ENCODE peak calls at places on chromosomes 13 and 19, in seven cellular contexts. I is mesendoderm; D is IMR-90; X is CD8-positive, alpha-beta memory T cell; Z is pancreas; L is ascending aorta; Y is tibial nerve. Q is an unnamed sample.

GRCh38 chr19:47411101-47411500 is 8.2 kb downstream of the MEIS3 start:
- DNase-seq in I (no peak), D (peak), X (no peak), Z (no peak), L (no peak), Y (no peak), Q (no peak)

GRCh38 chr13:80341771-80342271 is 895 bp upstream of the SPRY2 start:
- DNase-seq in I (peak), D (peak), X (no peak), Z (peak), L (peak), Y (no peak), Q (peak)

GRCh38 chr13:36665630-36666029 is 8.2 kb upstream of the SERTM1 start:
- DNase-seq in I (no peak), D (no peak), X (no peak), Z (no peak), L (no peak), Y (no peak), Q (no peak)

GRCh38 chr13:111521030-111521429 is 200.6 kb downstream of the TEX29 start:
- DNase-seq in I (no peak), D (no peak), X (no peak), Z (no peak), L (no peak), Y (no peak), Q (no peak)

GRCh38 chr19:29831041-29831548 is 19.3 kb downstream of the CCNE1 start:
- DNase-seq in I (no peak), D (no peak), X (peak), Z (no peak), L (no peak), Y (no peak), Q (no peak)

GRCh38 chr13:98320561-98321105 is 143.6 kb upstream of the RNF113B start:
- DNase-seq in I (peak), D (no peak), X (no peak), Z (no peak), L (no peak), Y (no peak), Q (no peak)

GRCh38 chr19:34667349-34668076 is 9.4 kb downstream of the SCGB2B2 start:
- DNase-seq in I (no peak), D (peak), X (peak), Z (no peak), L (no peak), Y (no peak), Q (peak)

GRCh38 chr19:4539697-4540581 is at the start of gene LRG1:
- DNase-seq in I (peak), D (no peak), X (no peak), Z (peak), L (no peak), Y (no peak), Q (no peak)

GRCh38 chr13:29509999-29510586 is 85.4 kb downstream of the SLC7A1 start:
- DNase-seq in I (no peak), D (peak), X (no peak), Z (no peak), L (no peak), Y (no peak), Q (no peak)

GRCh38 chr13:73000027-73000674 is 58.7 kb upstream of the KLF5 start:
- DNase-seq in I (peak), D (peak), X (no peak), Z (no peak), L (no peak), Y (no peak), Q (no peak)

GRCh38 chr13:100470841-100471505 is 117.6 kb downstream of the GGACT start:
- DNase-seq in I (no peak), D (no peak), X (no peak), Z (no peak), L (no peak), Y (no peak), Q (no peak)

GRCh38 chr19:4051175-4052101 is 15.3 kb downstream of the ZBTB7A start:
- DNase-seq in I (no peak), D (peak), X (no peak), Z (no peak), L (no peak), Y (no peak), Q (no peak)

GRCh38 chr19:11534538-11534937 is 4.1 kb upstream of the CNN1 start:
- DNase-seq in I (no peak), D (no peak), X (no peak), Z (no peak), L (no peak), Y (no peak), Q (no peak)

GRCh38 chr19:30691767-30692516 is 319.8 kb downstream of the ZNF536 start:
- DNase-seq in I (no peak), D (no peak), X (no peak), Z (no peak), L (no peak), Y (no peak), Q (peak)

GRCh38 chr13:93714171-93714570 is 487.6 kb downstream of the GPC6 start:
- DNase-seq in I (no peak), D (peak), X (no peak), Z (no peak), L (no peak), Y (no peak), Q (peak)

GRCh38 chr19:44819246-44819832 is 10.4 kb downstream of the BCAM start:
- DNase-seq in I (no peak), D (no peak), X (no peak), Z (no peak), L (no peak), Y (no peak), Q (no peak)

GRCh38 chr19:39223703-39224279 is 19.7 kb upstream of the SYCN start:
- DNase-seq in I (peak), D (peak), X (no peak), Z (no peak), L (no peak), Y (no peak), Q (peak)

GRCh38 chr13:110317093-110317492 is 10.0 kb downstream of the COL4A2 start:
- DNase-seq in I (no peak), D (no peak), X (no peak), Z (no peak), L (no peak), Y (no peak), Q (no peak)

GRCh38 chr19:3743486-3743885 is 18.0 kb downstream of the APBA3 start:
- DNase-seq in I (peak), D (no peak), X (no peak), Z (no peak), L (no peak), Y (no peak), Q (peak)

GRCh38 chr13:29583073-29583785 is 12.3 kb downstream of the SLC7A1 start:
- DNase-seq in I (peak), D (peak), X (no peak), Z (no peak), L (no peak), Y (no peak), Q (peak)

GRCh38 chr19:58129284-58129683 is 21.3 kb downstream of the ZNF329 start:
- DNase-seq in I (no peak), D (no peak), X (no peak), Z (no peak), L (no peak), Y (no peak), Q (no peak)

GRCh38 chr13:42378383-42378780 is 106.4 kb downstream of the AKAP11 start:
- DNase-seq in I (no peak), D (no peak), X (no peak), Z (no peak), L (no peak), Y (no peak), Q (no peak)

GRCh38 chr13:28545583-28546333 is 50.8 kb upstream of the FLT1 start:
- DNase-seq in I (peak), D (no peak), X (no peak), Z (no peak), L (no peak), Y (no peak), Q (no peak)

GRCh38 chr19:6699935-6700334 is 20.5 kb downstream of the C3 start:
- DNase-seq in I (no peak), D (no peak), X (no peak), Z (no peak), L (no peak), Y (no peak), Q (no peak)

GRCh38 chr19:45598267-45599011 is 3.6 kb downstream of the GPR4 start:
- DNase-seq in I (no peak), D (no peak), X (no peak), Z (no peak), L (no peak), Y (no peak), Q (peak)

GRCh38 chr13:52599853-52600603 is 42.2 kb upstream of the HNRNPA1L2 start:
- DNase-seq in I (peak), D (peak), X (no peak), Z (peak), L (no peak), Y (no peak), Q (peak)

GRCh38 chr19:28522545-28522922 is 690.4 kb downstream of the UQCRFS1 start:
- DNase-seq in I (no peak), D (no peak), X (no peak), Z (no peak), L (no peak), Y (no peak), Q (no peak)

GRCh38 chr19:36041831-36042230 is 9.2 kb upstream of the CLIP3 start:
- DNase-seq in I (peak), D (peak), X (no peak), Z (no peak), L (no peak), Y (no peak), Q (peak)

GRCh38 chr13:107099661-107100060 is 531.7 kb upstream of the ARGLU1 start:
- DNase-seq in I (no peak), D (peak), X (no peak), Z (no peak), L (no peak), Y (no peak), Q (peak)

GRCh38 chr13:67023088-67023893 is 206.8 kb downstream of the PCDH9 start:
- DNase-seq in I (peak), D (peak), X (no peak), Z (no peak), L (no peak), Y (no peak), Q (peak)

GRCh38 chr13:42396501-42396900 is 124.5 kb downstream of the AKAP11 start:
- DNase-seq in I (no peak), D (no peak), X (no peak), Z (no peak), L (no peak), Y (no peak), Q (no peak)

GRCh38 chr13:99477493-99477892 is 23.8 kb upstream of the TM9SF2 start:
- DNase-seq in I (no peak), D (no peak), X (no peak), Z (no peak), L (no peak), Y (no peak), Q (no peak)

GRCh38 chr13:98664047-98664446 is 87.1 kb upstream of the STK24 start:
- DNase-seq in I (peak), D (peak), X (no peak), Z (no peak), L (no peak), Y (no peak), Q (peak)

GRCh38 chr13:21233086-21233485 is 56.6 kb downstream of the MRPL57 start:
- DNase-seq in I (no peak), D (no peak), X (no peak), Z (no peak), L (no peak), Y (no peak), Q (no peak)

GRCh38 chr13:23433171-23434153 is at the start of gene SACS:
- DNase-seq in I (peak), D (peak), X (no peak), Z (peak), L (no peak), Y (no peak), Q (peak)

GRCh38 chr13:101691326-101691725 is 238.9 kb downstream of the ITGBL1 start:
- DNase-seq in I (no peak), D (no peak), X (no peak), Z (no peak), L (no peak), Y (no peak), Q (peak)

GRCh38 chr19:47781590-47782318 is 3.3 kb downstream of the SELENOW start:
- DNase-seq in I (no peak), D (no peak), X (no peak), Z (no peak), L (peak), Y (peak), Q (no peak)

GRCh38 chr13:93430346-93430745 is 203.7 kb downstream of the GPC6 start:
- DNase-seq in I (no peak), D (no peak), X (no peak), Z (no peak), L (no peak), Y (no peak), Q (no peak)

GRCh38 chr19:34428549-34429285 is 536 bp downstream of the UBA2 start:
- DNase-seq in I (peak), D (peak), X (no peak), Z (no peak), L (peak), Y (no peak), Q (peak)

GRCh38 chr13:112894423-112894672 is 74.7 kb upstream of the MCF2L start:
- DNase-seq in I (no peak), D (no peak), X (no peak), Z (no peak), L (no peak), Y (no peak), Q (no peak)
- H3K4me3 ChIP-seq in I (no peak), D (no peak), X (no peak), Z (peak), L (peak), Y (peak), Q (no peak)

GRCh38 chr19:55676384-55676783 is 1.4 kb downstream of the EPN1 start:
- DNase-seq in I (no peak), D (peak), X (no peak), Z (peak), L (no peak), Y (no peak), Q (peak)
- H3K4me3 ChIP-seq in I (no peak), D (peak), X (no peak), Z (peak), L (peak), Y (no peak), Q (peak)

GRCh38 chr19:13255041-13255718 is 105.0 kb downstream of the IER2 start:
- DNase-seq in I (no peak), D (no peak), X (no peak), Z (no peak), L (no peak), Y (no peak), Q (no peak)

GRCh38 chr19:13255719-13256059 is 105.5 kb downstream of the IER2 start:
- DNase-seq in I (no peak), D (no peak), X (no peak), Z (no peak), L (no peak), Y (no peak), Q (no peak)

GRCh38 chr19:13260883-13261653 is 110.9 kb downstream of the IER2 start:
- DNase-seq in I (peak), D (peak), X (no peak), Z (no peak), L (peak), Y (no peak), Q (peak)

GRCh38 chr19:13252569-13253335 is 102.5 kb downstream of the IER2 start:
- DNase-seq in I (no peak), D (no peak), X (no peak), Z (no peak), L (no peak), Y (no peak), Q (no peak)

GRCh38 chr19:13256918-13257317 is 106.7 kb downstream of the IER2 start:
- DNase-seq in I (no peak), D (no peak), X (no peak), Z (no peak), L (no peak), Y (no peak), Q (no peak)
- H3K4me3 ChIP-seq in I (no peak), D (no peak), X (no peak), Z (no peak), L (no peak), Y (no peak), Q (no peak)

GRCh38 chr19:33224694-33225457 is 774 bp downstream of the SLC7A10 start:
- DNase-seq in I (no peak), D (no peak), X (no peak), Z (no peak), L (no peak), Y (no peak), Q (no peak)
- H3K4me3 ChIP-seq in I (no peak), D (no peak), X (no peak), Z (peak), L (peak), Y (no peak), Q (no peak)

GRCh38 chr19:14496029-14496848 is at the start of gene GIPC1:
- DNase-seq in I (peak), D (peak), X (peak), Z (peak), L (peak), Y (peak), Q (peak)
- H3K4me3 ChIP-seq in I (peak), D (peak), X (peak), Z (peak), L (peak), Y (peak), Q (peak)

GRCh38 chr13:112958127-112958989 is 10.7 kb upstream of the MCF2L start:
- DNase-seq in I (no peak), D (no peak), X (no peak), Z (no peak), L (no peak), Y (no peak), Q (no peak)
- H3K4me3 ChIP-seq in I (no peak), D (no peak), X (no peak), Z (no peak), L (no peak), Y (no peak), Q (no peak)

GRCh38 chr19:48867922-48868195 is 558 bp downstream of the PLEKHA4 start:
- DNase-seq in I (no peak), D (no peak), X (no peak), Z (peak), L (no peak), Y (no peak), Q (no peak)
- H3K4me3 ChIP-seq in I (no peak), D (peak), X (no peak), Z (peak), L (peak), Y (peak), Q (peak)

Q was measured in foreskin fibroblast.